ENCODE peak calls at places on chromosomes 7 and 10, in six cellular contexts. M is stomach, Y is K562, N is SK-N-SH, L is sigmoid colon, W is A549. D is an unnamed sample.

GRCh38 chr10:100482181-100482833 is 19.5 kb downstream of the WNT8B start:
- DNase-seq in M (peak), Y (peak), N (peak), L (peak), W (peak), D (peak)

GRCh38 chr10:61592581-61592980 is 70.1 kb upstream of the CABCOCO1 start:
- DNase-seq in M (peak), Y (peak), N (no peak), L (no peak), W (peak), D (no peak)

GRCh38 chr7:23206511-23206867 is 24.6 kb downstream of the NUP42 start:
- DNase-seq in M (no peak), Y (no peak), N (peak), L (no peak), W (no peak), D (no peak)

GRCh38 chr10:17053513-17053912 is 76.1 kb downstream of the CUBN start:
- DNase-seq in M (no peak), Y (no peak), N (no peak), L (no peak), W (no peak), D (no peak)

GRCh38 chr7:131011437-131011752 is 277.4 kb upstream of the KLF14 start:
- DNase-seq in M (no peak), Y (no peak), N (no peak), L (no peak), W (no peak), D (no peak)

GRCh38 chr10:104209575-104210198 is 22.5 kb downstream of the CFAP43 start:
- DNase-seq in M (no peak), Y (peak), N (peak), L (no peak), W (peak), D (no peak)

GRCh38 chr7:28410628-28411578 is 1.4 kb upstream of the CREB5 start:
- DNase-seq in M (no peak), Y (peak), N (peak), L (peak), W (no peak), D (peak)

GRCh38 chr10:124632064-124632531 is 112.1 kb downstream of the FAM53B start:
- DNase-seq in M (peak), Y (no peak), N (peak), L (no peak), W (no peak), D (no peak)

GRCh38 chr7:89200758-89201157 is 405.2 kb upstream of the TEX47 start:
- DNase-seq in M (no peak), Y (no peak), N (no peak), L (no peak), W (no peak), D (no peak)

GRCh38 chr7:22597845-22598244 is 97.9 kb upstream of the STEAP1B start:
- DNase-seq in M (no peak), Y (no peak), N (no peak), L (no peak), W (no peak), D (no peak)

GRCh38 chr7:91880016-91880412 is 488 bp downstream of the MTERF1 start:
- DNase-seq in M (no peak), Y (no peak), N (no peak), L (no peak), W (no peak), D (no peak)

GRCh38 chr7:153640586-153640985 is 411.6 kb upstream of the DPP6 start:
- DNase-seq in M (no peak), Y (no peak), N (no peak), L (no peak), W (no peak), D (no peak)

GRCh38 chr7:100091411-100092181 is 2.8 kb downstream of the COPS6 start:
- DNase-seq in M (no peak), Y (no peak), N (peak), L (no peak), W (no peak), D (no peak)

GRCh38 chr7:148540041-148540738 is 50.4 kb upstream of the C7orf33 start:
- DNase-seq in M (no peak), Y (no peak), N (peak), L (peak), W (peak), D (no peak)

GRCh38 chr7:120742370-120742769 is 115.6 kb downstream of the TSPAN12 start:
- DNase-seq in M (no peak), Y (no peak), N (no peak), L (no peak), W (no peak), D (no peak)

GRCh38 chr10:110149259-110149658 is 58.1 kb upstream of the MXI1 start:
- DNase-seq in M (no peak), Y (peak), N (no peak), L (no peak), W (no peak), D (no peak)

GRCh38 chr7:13904689-13905088 is 84.8 kb downstream of the ETV1 start:
- DNase-seq in M (no peak), Y (no peak), N (no peak), L (no peak), W (no peak), D (no peak)

GRCh38 chr10:103759100-103759781 is 96.1 kb downstream of the SH3PXD2A start:
- DNase-seq in M (no peak), Y (no peak), N (peak), L (peak), W (peak), D (no peak)

GRCh38 chr10:23403719-23404118 is 35.2 kb upstream of the OTUD1 start:
- DNase-seq in M (no peak), Y (no peak), N (no peak), L (no peak), W (no peak), D (no peak)

GRCh38 chr7:157682064-157682945 is 345.5 kb downstream of the DNAJB6 start:
- DNase-seq in M (peak), Y (no peak), N (no peak), L (no peak), W (no peak), D (no peak)

GRCh38 chr10:27369832-27370231 is 129.2 kb upstream of the ACBD5 start:
- DNase-seq in M (no peak), Y (no peak), N (no peak), L (no peak), W (peak), D (no peak)

GRCh38 chr10:113108180-113108835 is 158.3 kb downstream of the TCF7L2 start:
- DNase-seq in M (no peak), Y (peak), N (peak), L (no peak), W (no peak), D (no peak)
- TF ChIP-seq EP300 in M (no peak), Y (no peak), N (no peak), L (no peak), W (no peak), D (no peak)

DNA sequence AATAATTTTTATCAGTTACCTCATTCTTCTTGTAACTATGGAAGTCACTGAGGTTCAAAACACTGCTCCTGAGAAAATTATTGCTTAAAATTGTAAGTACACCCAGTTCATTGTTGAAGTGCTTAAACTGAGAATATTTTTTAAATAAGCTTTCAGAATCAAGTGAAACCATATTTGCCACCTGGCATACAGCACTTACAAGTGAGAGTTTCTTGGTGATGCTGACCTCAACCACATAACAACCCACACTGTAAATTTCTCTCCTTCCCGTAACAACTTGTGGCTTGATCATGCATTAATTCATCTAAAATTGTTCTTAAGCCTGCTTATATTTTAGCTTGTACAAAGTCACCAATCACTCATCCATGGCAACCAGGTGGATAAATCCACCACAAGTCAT is 34.0 kb downstream of the IMMP2L start:
- DNase-seq in M (no peak), Y (no peak), N (no peak), L (no peak), W (no peak), D (no peak)
- TF ChIP-seq EP300 in M (no peak), Y (no peak), N (no peak), L (no peak), W (no peak), D (no peak)

GRCh38 chr7:36889182-36889581 is 164.9 kb upstream of the AOAH start:
- DNase-seq in M (no peak), Y (no peak), N (no peak), L (no peak), W (no peak), D (no peak)
- TF ChIP-seq EP300 in M (no peak), Y (no peak), N (no peak), L (no peak), W (no peak), D (no peak)

GRCh38 chr10:69048103-69048502 is 39.8 kb upstream of the SRGN start:
- DNase-seq in M (peak), Y (no peak), N (no peak), L (peak), W (no peak), D (no peak)
- TF ChIP-seq EP300 in M (no peak), Y (no peak), N (no peak), L (no peak), W (no peak), D (no peak)

D was measured in suprapubic skin.